ENCODE peak calls at places on chromosomes 11 and 22, in five cellular contexts. V is CD8-positive, alpha-beta memory T cell; Y is HCT116; G is tibial nerve; N is gastrocnemius medialis. T is an unnamed sample.

GRCh38 chr11:107042748-107043147 is 24.5 kb upstream of the GUCY1A2 start:
- DNase-seq in Y (no peak), V (no peak), G (no peak), N (no peak), T (no peak)

GRCh38 chr22:43006753-43007152 is 8.2 kb downstream of the PACSIN2 start:
- DNase-seq in Y (no peak), N (no peak), G (no peak), V (no peak), T (no peak)

GRCh38 chr11:90124371-90124770 is 10.1 kb upstream of the NAALAD2 start:
- DNase-seq in Y (no peak), N (no peak), V (no peak), G (no peak), T (no peak)

GRCh38 chr11:44305643-44306468 is 4.1 kb downstream of the ALX4 start:
- DNase-seq in V (no peak), Y (no peak), G (no peak), N (no peak), T (peak; percentile 74)

GRCh38 chr22:20606041-20606783 is 98.8 kb downstream of the MED15 start:
- DNase-seq in N (no peak), G (no peak), V (peak; percentile 61), Y (peak; percentile 83), T (peak; percentile 81)

GRCh38 chr11:128726464-128727139 is 32.7 kb downstream of the FLI1 start:
- DNase-seq in V (peak; percentile 68), Y (no peak), N (peak; percentile 20), G (no peak), T (peak; percentile 30)

GRCh38 chr11:100682247-100682969 is 4.7 kb upstream of the ARHGAP42 start:
- DNase-seq in V (no peak), N (no peak), G (no peak), Y (peak; percentile 21), T (no peak)

GRCh38 chr11:121459413-121460041 is 6.8 kb upstream of the SORL1-AS1 start:
- DNase-seq in Y (no peak), N (no peak), G (no peak), V (peak; percentile 51), T (peak; percentile 67)

GRCh38 chr22:43901976-43902643 is 10.3 kb upstream of the PNPLA5 start:
- DNase-seq in Y (no peak), V (no peak), N (no peak), G (no peak), T (no peak)

GRCh38 chr11:103007521-103007920 is 52.0 kb upstream of the MMP13 start:
- DNase-seq in G (no peak), V (no peak), N (no peak), Y (no peak), T (no peak)

GRCh38 chr11:26088391-26088790 is 243.5 kb upstream of the ANO3 start:
- DNase-seq in V (no peak), G (no peak), Y (no peak), N (no peak), T (no peak)

GRCh38 chr11:131392528-131393255 is 22.3 kb downstream of the NTM start:
- DNase-seq in G (no peak), V (no peak), Y (no peak), N (no peak), T (no peak)

GRCh38 chr11:24496728-24497396 is at the start of gene LUZP2:
- DNase-seq in V (no peak), Y (no peak), N (no peak), G (no peak), T (no peak)

GRCh38 chr11:74182635-74183034 is 11.5 kb downstream of the PPME1 start:
- DNase-seq in G (no peak), Y (no peak), V (no peak), N (no peak), T (no peak)

GRCh38 chr22:47902646-47903180 is 1140.3 kb downstream of the TBC1D22A start:
- DNase-seq in V (no peak), N (no peak), G (no peak), Y (no peak), T (no peak)

GRCh38 chr11:110679323-110679980 is 32.8 kb downstream of the ARHGAP20 start:
- DNase-seq in V (no peak), Y (no peak), G (no peak), N (no peak), T (no peak)

GRCh38 chr22:39292561-39293074 is 26.8 kb downstream of the RPL3 start:
- DNase-seq in N (peak; percentile 71), Y (peak; percentile 93), V (no peak), G (peak; percentile 92), T (no peak)

GRCh38 chr22:50436841-50437341 is 37.9 kb downstream of the SBF1 start:
- DNase-seq in V (no peak), Y (no peak), N (no peak), G (no peak), T (no peak)

GRCh38 chr11:44628730-44629361 is 63.4 kb downstream of the CD82 start:
- DNase-seq in N (no peak), V (no peak), Y (no peak), G (no peak), T (no peak)

GRCh38 chr11:95330332-95330731 is 99.3 kb upstream of the SESN3 start:
- DNase-seq in V (no peak), G (no peak), N (no peak), Y (no peak), T (no peak)

GRCh38 chr11:91305402-91305801 is 919.2 kb upstream of the FAT3 start:
- DNase-seq in V (no peak), Y (no peak), G (no peak), N (no peak), T (no peak)

GRCh38 chr22:46421272-46421671 is 85.8 kb downstream of the TRMU start:
- DNase-seq in N (no peak), Y (no peak), G (no peak), V (no peak), T (peak; percentile 8)

GRCh38 chr11:65789230-65790103 is 2.6 kb downstream of the OVOL1 start:
- DNase-seq in Y (no peak), N (no peak), G (no peak), V (no peak), T (no peak)

GRCh38 chr22:28948404-28948803 is 65.0 kb downstream of the ZNRF3 start:
- DNase-seq in G (no peak), Y (no peak), V (no peak), N (no peak), T (no peak)

GRCh38 chr11:78187366-78188011 is 937 bp downstream of the KCTD21 start:
- DNase-seq in Y (no peak), N (no peak), G (no peak), V (peak; percentile 69), T (no peak)

GRCh38 chr22:37566903-37567798 is 6.9 kb downstream of the CDC42EP1 start:
- DNase-seq in G (peak; percentile 79), Y (peak; percentile 84), V (peak; percentile 82), N (peak; percentile 41), T (peak; percentile 93)

GRCh38 chr11:35160248-35160820 is 21.4 kb downstream of the CD44 start:
- DNase-seq in N (no peak), Y (no peak), V (peak; percentile 74), G (no peak), T (no peak)

GRCh38 chr22:19759994-19760651 is 455 bp upstream of the TBX1 start:
- DNase-seq in N (no peak), G (no peak), V (no peak), Y (no peak), T (no peak)

GRCh38 chr22:37240240-37240940 is 3.7 kb downstream of the RAC2 start:
- DNase-seq in V (no peak), N (no peak), Y (no peak), G (no peak), T (no peak)

GRCh38 chr11:128467610-128468041 is 119.7 kb downstream of the ETS1 start:
- DNase-seq in N (peak; percentile 15), Y (peak; percentile 86), V (peak; percentile 53), G (no peak), T (no peak)

GRCh38 chr22:50627452-50627913 is 469 bp downstream of the ARSA start:
- DNase-seq in Y (no peak), G (no peak), V (peak; percentile 20), N (no peak), T (peak; percentile 4)

GRCh38 chr11:37560346-37560745 is 962.3 kb upstream of the RAG2 start:
- DNase-seq in G (no peak), Y (no peak), N (no peak), V (no peak), T (no peak)
- H3K4me1 ChIP-seq in G (no peaks in the 10 kb centered on the region), Y (no peaks in the 10 kb centered on the region), N (no peaks in the 10 kb centered on the region), V (no peaks in the 10 kb centered on the region), T (no peaks in the 10 kb centered on the region)

GRCh38 chr22:30857791-30858190 is 110.8 kb downstream of the MORC2 start:
- DNase-seq in V (no peak), Y (no peak), G (no peak), N (no peak), T (no peak)

GRCh38 chr22:30856699-30857098 is 111.9 kb downstream of the MORC2 start:
- DNase-seq in G (no peak), V (no peak), Y (no peak), N (no peak), T (no peak)

GRCh38 chr22:30855677-30856518 is 112.7 kb downstream of the MORC2 start:
- DNase-seq in Y (no peak), V (no peak), N (no peak), G (no peak), T (no peak)

GRCh38 chr22:30857103-30857502 is 111.5 kb downstream of the MORC2 start:
- DNase-seq in V (no peak), G (no peak), Y (no peak), N (no peak), T (no peak)

GRCh38 chr22:30855266-30855665 is 113.3 kb downstream of the MORC2 start:
- DNase-seq in Y (no peak), N (no peak), V (no peak), G (no peak), T (no peak)
- H3K4me3 ChIP-seq in Y (no peak overlapping the region), N (no peak overlapping the region), V (no peak overlapping the region), G (no peak overlapping the region), T (no peak overlapping the region)

GRCh38 chr11:94111660-94112059 is 17.0 kb upstream of the PANX1 start:
- DNase-seq in N (no peak), V (no peak), G (no peak), Y (no peak), T (no peak)
- H3K27ac ChIP-seq in N (no peak overlapping the region), V (no peak overlapping the region), G (no peak overlapping the region), Y (no peak overlapping the region), T (no peak overlapping the region)

GRCh38 chr22:26580240-26580962 is 9.5 kb downstream of the TPST2 start:
- DNase-seq in Y (no peak), V (no peak), N (no peak), G (no peak), T (no peak)

GRCh38 chr22:26581769-26582168 is 8.2 kb downstream of the TPST2 start:
- DNase-seq in V (no peak), G (no peak), N (no peak), Y (no peak), T (no peak)

GRCh38 chr22:26584010-26584409 is 5.9 kb downstream of the TPST2 start:
- DNase-seq in Y (no peak), G (no peak), V (no peak), N (no peak), T (no peak)

GRCh38 chr22:26579331-26579886 is 10.5 kb downstream of the TPST2 start:
- DNase-seq in G (no peak), Y (no peak), V (peak; percentile 73), N (no peak), T (peak; percentile 48)

DNA sequence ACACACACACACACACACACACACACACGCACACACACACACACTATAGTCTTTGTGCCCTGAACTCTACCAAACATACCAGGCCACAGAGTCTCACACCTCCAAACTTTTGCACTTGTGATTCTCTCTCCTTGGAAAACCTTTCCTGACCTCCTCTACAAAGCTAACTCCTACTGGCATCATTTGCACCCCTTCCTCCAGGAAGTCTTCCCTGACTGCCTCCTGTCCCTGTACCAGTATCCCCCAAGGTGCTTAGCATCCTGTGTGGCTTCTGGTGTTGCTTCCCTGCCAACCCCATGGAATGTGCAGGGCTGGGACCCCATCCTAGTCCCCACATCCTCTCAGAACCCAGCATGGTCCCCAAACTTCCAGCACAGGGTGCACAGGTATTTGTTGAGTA is 8.9 kb downstream of the TPST2 start:
- DNase-seq in G (no peak), V (no peak), N (no peak), Y (no peak), T (no peak)
- H3K4me1 ChIP-seq in G (no peaks in the 10 kb centered on the region), V (peaks cover 57% of the 10 kb centered on the region), N (peaks cover 34% of the 10 kb centered on the region), Y (peaks cover 6% of the 10 kb centered on the region), T (peaks cover 35% of the 10 kb centered on the region)